ENCODE peak calls at places on chromosomes 3 and 15, in five cellular contexts. R is HCT116, V is GM12878, E is HepG2, Z is K562. H is an unnamed sample.

GRCh38 chr3:64229903-64230302 is 4.6 kb upstream of the PRICKLE2 start:
- DNase-seq in E (no peak), R (no peak), Z (no peak), V (no peak), H (no peak)

GRCh38 chr3:16069149-16069922 is 105.1 kb upstream of the GALNT15 start:
- DNase-seq in Z (no peak), V (no peak), E (peak; percentile 87), R (no peak), H (no peak)

GRCh38 chr3:77967621-77968020 is 927.7 kb downstream of the ROBO2 start:
- DNase-seq in R (no peak), V (no peak), Z (no peak), E (no peak), H (no peak)

GRCh38 chr3:123287962-123288302 is 86.2 kb downstream of the SEC22A start:
- DNase-seq in Z (no peak), E (no peak), R (no peak), V (no peak), H (no peak)

GRCh38 chr15:59532770-59533379 is 78.7 kb upstream of the GCNT3 start:
- DNase-seq in V (no peak), E (peak; percentile 41), Z (peak; percentile 48), R (peak; percentile 45), H (no peak)

GRCh38 chr3:115885621-115886020 is 262.3 kb downstream of the GAP43 start:
- DNase-seq in E (no peak), R (no peak), Z (no peak), V (no peak), H (no peak)

GRCh38 chr15:67828969-67829646 is 3.8 kb downstream of the SKOR1 start:
- DNase-seq in E (no peak), R (no peak), V (no peak), Z (no peak), H (peak; percentile 55)

GRCh38 chr3:188184649-188185048 is 30.7 kb downstream of the LPP start:
- DNase-seq in V (no peak), R (no peak), E (no peak), Z (no peak), H (no peak)

GRCh38 chr3:116929534-116930222 is 220.1 kb downstream of the TUSC7 start:
- DNase-seq in Z (no peak), V (no peak), E (no peak), R (no peak), H (no peak)

GRCh38 chr3:167754049-167754448 is 18.5 kb downstream of the SERPINI1 start:
- DNase-seq in R (no peak), E (no peak), Z (no peak), V (no peak), H (no peak)

GRCh38 chr15:90917569-90917968 is 14.5 kb downstream of the MAN2A2 start:
- DNase-seq in Z (no peak), E (no peak), V (no peak), R (no peak), H (no peak)

GRCh38 chr3:62665627-62666433 is 209.4 kb downstream of the CADPS start:
- DNase-seq in Z (peak; percentile 36), R (peak; percentile 26), V (peak; percentile 2), E (peak; percentile 63), H (peak; percentile 96)

GRCh38 chr15:96692826-96693225 is 362.3 kb downstream of the NR2F2 start:
- DNase-seq in V (no peak), R (no peak), Z (no peak), E (no peak), H (no peak)

GRCh38 chr3:72137865-72138861 is 353.2 kb upstream of the PROK2 start:
- DNase-seq in R (no peak), V (no peak), Z (no peak), E (no peak), H (no peak)

GRCh38 chr15:66617137-66618090 is 51.6 kb upstream of the LCTL start:
- DNase-seq in V (no peak), R (no peak), E (peak; percentile 36), Z (no peak), H (no peak)

GRCh38 chr3:52082951-52083350 is 26.6 kb upstream of the DUSP7 start:
- DNase-seq in R (no peak), E (no peak), V (no peak), Z (no peak), H (no peak)

GRCh38 chr15:92079047-92079446 is 225.5 kb downstream of the SLCO3A1 start:
- DNase-seq in E (peak; percentile 15), Z (peak; percentile 49), R (peak; percentile 35), V (no peak), H (no peak)

GRCh38 chr3:122025296-122025695 is 3.2 kb upstream of the ILDR1 start:
- DNase-seq in V (peak; percentile 92), E (no peak), Z (no peak), R (no peak), H (no peak)

GRCh38 chr15:52121896-52122295 is 9.3 kb upstream of the BCL2L10 start:
- DNase-seq in R (no peak), Z (no peak), V (no peak), E (no peak), H (no peak)

GRCh38 chr3:114709102-114709501 is 415.3 kb downstream of the TIGIT start:
- DNase-seq in Z (no peak), R (no peak), E (no peak), V (no peak), H (no peak)

GRCh38 chr3:71726106-71726505 is 904 bp upstream of the EIF4E3 start:
- DNase-seq in R (no peak), Z (no peak), E (no peak), V (no peak), H (no peak)

GRCh38 chr3:53150247-53151085 is 10.5 kb upstream of the PRKCD start:
- DNase-seq in E (no peak), R (peak; percentile 21), Z (no peak), V (no peak), H (no peak)

GRCh38 chr3:64214697-64215018 is 10.6 kb downstream of the PRICKLE2 start:
- DNase-seq in E (no peak), V (no peak), R (no peak), Z (no peak), H (no peak)

GRCh38 chr15:43463542-43463941 is 29.4 kb downstream of the TP53BP1 start:
- DNase-seq in V (no peak), E (no peak), R (no peak), Z (no peak), H (no peak)

GRCh38 chr3:142896201-142896755 is 7.4 kb upstream of the PCOLCE2 start:
- DNase-seq in Z (no peak), R (no peak), E (no peak), V (no peak), H (no peak)

GRCh38 chr15:60614862-60615771 is 136.2 kb upstream of the ICE2 start:
- DNase-seq in E (no peak), R (no peak), V (no peak), Z (peak; percentile 69), H (no peak)

GRCh38 chr3:27171113-27171512 is 198.1 kb downstream of the NEK10 start:
- DNase-seq in E (no peak), V (no peak), R (no peak), Z (no peak), H (no peak)

GRCh38 chr15:101064795-101065569 is 145.8 kb downstream of the LRRK1 start:
- DNase-seq in Z (no peak), R (no peak), V (no peak), E (no peak), H (no peak)

GRCh38 chr3:51343918-51344687 is 41.0 kb upstream of the MANF start:
- DNase-seq in E (peak; percentile 56), R (peak; percentile 53), Z (no peak), V (no peak), H (no peak)

GRCh38 chr3:52004158-52004787 is 8.6 kb upstream of the RPL29 start:
- DNase-seq in E (peak; percentile 50), V (no peak), R (no peak), Z (no peak), H (peak; percentile 76)

GRCh38 chr15:36905908-36906307 is 194.4 kb downstream of the MEIS2 start:
- DNase-seq in E (no peak), Z (no peak), R (no peak), V (no peak), H (no peak)
- TF ChIP-seq SRF in E (no peak), Z (no peak), R (no peak), V (no peak), H (no peak)

GRCh38 chr15:47616876-47617275 is 100.4 kb upstream of the SEMA6D start:
- DNase-seq in Z (no peak), V (no peak), R (no peak), E (no peak), H (no peak)
- TF ChIP-seq SRF in Z (no peak), V (no peak), R (no peak), E (no peak), H (no peak)

GRCh38 chr3:35383719-35384555 is 255.4 kb upstream of the ARPP21 start:
- DNase-seq in V (no peak), Z (no peak), E (no peak), R (no peak), H (no peak)
- TF ChIP-seq SRF in V (no peak), Z (no peak), E (no peak), R (no peak), H (no peak)

GRCh38 chr15:64356443-64357040 is 569 bp upstream of the CSNK1G1 start:
- DNase-seq in R (peak; percentile 61), Z (no peak), E (peak; percentile 73), V (no peak), H (no peak)
- TF ChIP-seq SRF in R (no peak), Z (no peak), E (no peak), V (no peak), H (no peak)

DNA sequence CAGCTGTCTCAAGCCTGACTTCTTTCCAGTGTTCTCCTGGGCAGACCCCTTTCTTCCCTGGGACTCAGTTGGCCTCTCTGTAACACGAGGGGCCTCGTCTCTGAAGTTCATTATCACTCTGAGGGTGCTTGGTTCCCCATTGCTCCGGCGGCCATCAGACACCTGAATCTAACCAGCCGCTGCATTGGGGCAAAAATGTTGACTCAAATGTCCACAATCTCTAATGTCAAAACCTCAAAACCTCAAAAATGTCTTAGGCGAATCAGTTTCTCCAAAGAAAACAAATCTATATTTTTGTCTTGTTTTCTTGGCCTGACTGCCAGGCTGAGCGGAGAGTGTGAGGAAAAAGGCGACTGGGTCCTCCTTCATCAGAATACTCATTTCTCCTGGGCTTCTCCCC is 220.7 kb downstream of the VPS13C start:
- DNase-seq in E (no peak), Z (no peak), V (no peak), R (no peak), H (no peak)
- TF ChIP-seq SRF in E (no peak), Z (no peak), V (no peak), R (no peak), H (no peak)

GRCh38 chr3:161337311-161337710 is 34.0 kb downstream of the SPTSSB start:
- DNase-seq in V (no peak), R (no peak), Z (no peak), E (no peak), H (no peak)
- TF ChIP-seq SRF in V (no peak), R (no peak), Z (no peak), E (no peak), H (no peak)

H was measured in H1.